ENCODE peak calls at places on chromosomes 5 and 9, in nine cellular contexts. R is OCI-LY7, D is mucosa of descending colon, W is tibial nerve, G is PC-9, E is bronchial epithelial cell, H is mesenchymal stem cell, C is H7, K is uterus. Q is an unnamed sample.

GRCh38 chr9:93682155-93682968 is 106.0 kb downstream of the PHF2 start:
- DNase-seq in C (peak; percentile 94), G (peak; percentile 79), R (peak; percentile 50), H (peak; percentile 57), E (peak; percentile 28), D (no peak), W (peak; percentile 63), K (peak; percentile 27), Q (peak; percentile 43)

GRCh38 chr9:27414215-27414731 is 109.8 kb upstream of the IFNK start:
- DNase-seq in C (no peak), E (no peak), D (no peak), R (no peak), W (no peak), K (peak; percentile 35), G (no peak), H (peak; percentile 30), Q (no peak)

GRCh38 chr5:38466444-38467189 is 89.8 kb downstream of the LIFR start:
- DNase-seq in H (no peak), E (no peak), K (peak; percentile 90), W (peak; percentile 73), R (no peak), C (peak; percentile 30), D (peak; percentile 72), G (no peak), Q (peak; percentile 63)

GRCh38 chr5:56662891-56663290 is 152.5 kb upstream of the MAP3K1 start:
- DNase-seq in G (no peak), W (no peak), D (no peak), C (no peak), R (no peak), H (no peak), K (no peak), E (no peak), Q (no peak)

GRCh38 chr5:80246995-80247729 is 8.7 kb downstream of the SERINC5 start:
- DNase-seq in E (peak; percentile 98), D (no peak), K (peak; percentile 74), C (peak; percentile 60), G (peak; percentile 85), W (peak; percentile 42), R (no peak), H (peak; percentile 89), Q (peak; percentile 97)

GRCh38 chr9:113492343-113493079 is 29.0 kb downstream of the RGS3 start:
- DNase-seq in W (no peak), D (no peak), R (no peak), E (peak; percentile 28), K (no peak), G (no peak), H (peak; percentile 45), C (no peak), Q (no peak)

GRCh38 chr9:125549465-125550215 is 157.4 kb downstream of the MAPKAP1 start:
- DNase-seq in K (peak; percentile 53), R (no peak), C (no peak), E (no peak), D (no peak), H (no peak), G (no peak), W (peak; percentile 42), Q (no peak)

GRCh38 chr5:95859327-95860060 is 37.0 kb upstream of the GLRX start:
- DNase-seq in E (peak; percentile 93), K (peak; percentile 41), R (no peak), W (no peak), C (no peak), G (no peak), D (no peak), H (no peak), Q (peak; percentile 74)

GRCh38 chr5:14429102-14429501 is 152.5 kb upstream of the OTULINL start:
- DNase-seq in C (no peak), E (no peak), H (no peak), K (no peak), G (no peak), D (no peak), R (no peak), W (no peak), Q (no peak)

GRCh38 chr5:176619203-176619568 is 9.2 kb upstream of the GPRIN1 start:
- DNase-seq in D (peak; percentile 80), R (peak; percentile 91), W (no peak), K (no peak), G (peak; percentile 54), E (peak; percentile 61), H (peak; percentile 82), C (peak; percentile 99), Q (peak; percentile 87)
- H3K4me3 ChIP-seq in D (no peak overlapping the region), R (no peak overlapping the region), W (no peak overlapping the region), K (no peak overlapping the region), G (no peak overlapping the region), E (no peak overlapping the region), H (peak overlapping the region; percentile 59), C (peak overlapping the region; percentile 36), Q (peak overlapping the region; percentile 29)

GRCh38 chr9:97411440-97411788 is 482 bp upstream of the TDRD7 start:
- DNase-seq in W (no peak), C (no peak), R (no peak), K (no peak), H (no peak), G (no peak), D (no peak), E (no peak), Q (no peak)

GRCh38 chr9:97415146-97415545 is 3.2 kb downstream of the TDRD7 start:
- DNase-seq in D (no peak), K (no peak), R (no peak), G (no peak), W (no peak), H (no peak), E (no peak), C (no peak), Q (no peak)

GRCh38 chr9:97411789-97412627 is at the start of gene TDRD7:
- DNase-seq in D (peak; percentile 93), E (peak; percentile 28), K (peak; percentile 81), W (peak; percentile 71), C (peak; percentile 96), G (peak; percentile 88), H (peak; percentile 64), R (peak; percentile 88), Q (peak; percentile 22)

GRCh38 chr9:97412628-97413382 is 909 bp downstream of the TDRD7 start:
- DNase-seq in K (peak; percentile 32), D (no peak), H (peak; percentile 33), R (peak; percentile 28), W (no peak), E (no peak), C (peak; percentile 70), G (no peak), Q (no peak)

DNA sequence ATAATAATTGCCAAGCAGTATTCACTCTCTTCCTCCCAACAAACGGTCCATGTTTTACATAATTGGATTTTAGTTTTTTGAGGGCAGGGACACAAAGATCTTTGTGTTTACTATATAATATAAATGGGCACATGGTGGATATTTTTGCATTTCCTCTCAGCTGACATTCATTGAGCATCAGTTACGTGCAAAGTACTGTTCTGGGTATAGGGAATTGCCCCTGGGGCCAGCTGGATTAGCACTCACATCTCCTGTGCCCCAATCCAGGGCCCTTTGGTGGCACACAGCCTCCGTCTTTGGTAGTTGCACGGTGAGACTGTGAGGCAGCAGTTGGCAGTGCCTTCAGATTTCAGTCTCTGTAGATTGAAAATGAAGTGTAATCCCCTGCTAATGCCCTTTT is 1.6 kb downstream of the TDRD7 start:
- DNase-seq in E (no peak), D (no peak), W (no peak), G (no peak), R (no peak), K (no peak), C (no peak), H (no peak), Q (no peak)
- H3K4me3 ChIP-seq in E (no peak overlapping the region), D (no peak overlapping the region), W (no peak overlapping the region), G (no peak overlapping the region), R (peak overlapping the region; percentile 91), K (no peak overlapping the region), C (no peak overlapping the region), H (peak overlapping the region; percentile 88), Q (no peak overlapping the region)

GRCh38 chr9:29176231-29176630 is 1603.0 kb upstream of the C9orf72 start:
- DNase-seq in D (no peak), H (no peak), C (no peak), R (no peak), G (no peak), E (no peak), K (no peak), W (no peak), Q (no peak)

DNA sequence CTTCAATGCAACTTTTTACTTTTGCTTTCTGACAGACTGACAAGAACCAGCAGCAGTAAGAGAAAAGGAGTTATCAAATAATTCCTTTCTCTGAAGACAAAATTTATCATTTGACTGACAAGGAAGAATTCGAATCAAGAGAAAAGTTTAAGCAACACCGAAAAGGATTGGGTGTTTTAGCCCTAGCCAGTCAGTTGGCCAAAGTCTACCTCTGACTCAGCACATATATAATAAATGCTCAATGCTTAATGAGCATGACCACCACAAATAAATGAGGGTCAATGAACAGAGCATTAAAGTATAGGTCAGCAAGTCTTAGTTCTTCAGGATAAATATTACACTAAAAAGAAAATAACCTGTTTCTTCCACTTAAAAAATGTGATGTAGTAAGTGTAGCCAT is 1603.5 kb upstream of the C9orf72 start:
- DNase-seq in K (no peak), C (no peak), G (no peak), R (no peak), W (no peak), H (no peak), E (no peak), D (no peak), Q (no peak)
- H3K4me3 ChIP-seq in K (no peak overlapping the region), C (no peak overlapping the region), G (no peak overlapping the region), R (no peak overlapping the region), W (no peak overlapping the region), H (no peak overlapping the region), E (no peak overlapping the region), D (no peak overlapping the region), Q (no peak overlapping the region)

GRCh38 chr9:131675437-131676022 is 64.3 kb downstream of the RAPGEF1 start:
- DNase-seq in K (no peak), R (no peak), C (no peak), E (no peak), W (no peak), G (no peak), D (no peak), H (no peak), Q (no peak)
- H3K4me3 ChIP-seq in K (no peak overlapping the region), R (peak overlapping the region; percentile 76), C (no peak overlapping the region), E (no peak overlapping the region), W (peak overlapping the region; percentile 33), G (no peak overlapping the region), D (no peak overlapping the region), H (no peak overlapping the region), Q (no peak overlapping the region)

DNA sequence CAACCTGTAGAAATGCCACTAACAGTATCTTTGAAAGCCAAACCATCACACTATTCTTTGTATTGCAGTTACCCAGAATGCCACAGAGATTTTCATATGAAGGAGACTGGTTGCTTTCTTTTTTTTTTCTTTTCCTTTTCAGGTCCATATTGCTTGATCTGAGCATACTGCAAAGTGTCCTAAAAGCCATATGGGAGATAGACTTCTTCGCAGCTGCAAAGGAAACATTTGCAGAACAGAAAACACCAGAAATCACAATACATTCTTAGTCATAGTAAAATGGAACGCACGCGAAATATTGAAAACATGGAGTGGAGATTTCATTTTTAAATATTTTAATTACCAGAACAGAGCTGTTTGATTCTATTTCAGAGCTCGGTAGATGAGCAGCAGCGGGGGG is 284.1 kb downstream of the NFIB start:
- DNase-seq in H (no peak), R (no peak), W (no peak), G (no peak), D (no peak), E (no peak), C (no peak), K (no peak), Q (no peak)
- H3K4me3 ChIP-seq in H (no peak overlapping the region), R (no peak overlapping the region), W (no peak overlapping the region), G (no peak overlapping the region), D (no peak overlapping the region), E (no peak overlapping the region), C (no peak overlapping the region), K (no peak overlapping the region), Q (peak overlapping the region; percentile 50)

GRCh38 chr9:89410022-89410421 is 87.9 kb downstream of the SEMA4D start:
- DNase-seq in K (no peak), E (no peak), G (no peak), W (no peak), C (no peak), D (no peak), H (no peak), R (no peak), Q (no peak)
- H3K4me3 ChIP-seq in K (no peak overlapping the region), E (no peak overlapping the region), G (no peak overlapping the region), W (no peak overlapping the region), C (no peak overlapping the region), D (no peak overlapping the region), H (no peak overlapping the region), R (no peak overlapping the region), Q (no peak overlapping the region)

Q was measured in brain microvascular endothelial cell.